ENCODE peak calls at places on chromosomes 6 and 20, in eight cellular contexts. L is tibial nerve, U is upper lobe of right lung, S is adrenal gland, V is AG04450, C is H9, F is fibroblast of lung, D is tibial artery. I is an unnamed sample.

GRCh38 chr6:4388675-4389074 is 253.3 kb upstream of the ECI2 start:
- DNase-seq in L (no peak), U (no peak), S (no peak), V (no peak), C (peak; percentile 88), F (no peak), D (no peak), I (no peak)

GRCh38 chr20:20353574-20353973 is 14.3 kb upstream of the INSM1 start:
- DNase-seq in L (no peak), U (no peak), S (no peak), V (no peak), C (no peak), F (no peak), D (no peak), I (no peak)

GRCh38 chr6:170269873-170270541 is 20.9 kb downstream of the DLL1 start:
- DNase-seq in L (no peak), U (no peak), S (no peak), V (no peak), C (no peak), F (no peak), D (no peak), I (no peak)

GRCh38 chr6:4732691-4733315 is 43.4 kb upstream of the CDYL start:
- DNase-seq in L (peak; percentile 14), U (no peak), S (peak; percentile 81), V (peak; percentile 66), C (peak; percentile 66), F (peak; percentile 85), D (peak; percentile 27), I (peak; percentile 98)

GRCh38 chr6:115896538-115897129 is 164.1 kb downstream of the FRK start:
- DNase-seq in L (no peak), U (no peak), S (no peak), V (no peak), C (no peak), F (peak; percentile 60), D (no peak), I (no peak)

GRCh38 chr6:51292659-51293058 is 474.0 kb downstream of the TFAP2B start:
- DNase-seq in L (no peak), U (no peak), S (no peak), V (no peak), C (no peak), F (no peak), D (no peak), I (peak; percentile 65)

GRCh38 chr6:55433446-55434130 is 106.3 kb downstream of the GFRAL start:
- DNase-seq in L (no peak), U (no peak), S (no peak), V (no peak), C (no peak), F (peak; percentile 89), D (no peak), I (peak; percentile 83)

GRCh38 chr6:4853782-4854511 is 77.7 kb downstream of the CDYL start:
- DNase-seq in L (no peak), U (no peak), S (peak; percentile 48), V (no peak), C (no peak), F (no peak), D (no peak), I (peak; percentile 25)

GRCh38 chr6:67683960-67684359 is 951.1 kb upstream of the ADGRB3 start:
- DNase-seq in L (no peak), U (no peak), S (no peak), V (no peak), C (no peak), F (peak; percentile 73), D (no peak), I (peak; percentile 11)

GRCh38 chr20:59646487-59646886 is 42.1 kb downstream of the PHACTR3 start:
- DNase-seq in L (no peak), U (no peak), S (no peak), V (no peak), C (no peak), F (no peak), D (no peak), I (no peak)

GRCh38 chr6:29531668-29532067 is 27.9 kb downstream of the UBD start:
- DNase-seq in L (no peak), U (no peak), S (no peak), V (no peak), C (no peak), F (no peak), D (no peak), I (no peak)

GRCh38 chr6:30149234-30149633 is 11.8 kb downstream of the TRIM10 start:
- DNase-seq in L (no peak), U (no peak), S (no peak), V (no peak), C (no peak), F (no peak), D (no peak), I (no peak)

GRCh38 chr6:156283091-156283490 is 494.1 kb upstream of the ARID1B start:
- DNase-seq in L (no peak), U (no peak), S (no peak), V (no peak), C (no peak), F (no peak), D (no peak), I (no peak)

GRCh38 chr6:4568138-4568537 is 208.1 kb upstream of the CDYL start:
- DNase-seq in L (no peak), U (no peak), S (no peak), V (no peak), C (no peak), F (no peak), D (no peak), I (no peak)

GRCh38 chr6:37175332-37176267 is 5.6 kb downstream of the PIM1 start:
- DNase-seq in L (no peak), U (no peak), S (no peak), V (no peak), C (no peak), F (no peak), D (no peak), I (no peak)

GRCh38 chr6:166555066-166555465 is 31.4 kb downstream of the RAMACL start:
- DNase-seq in L (no peak), U (no peak), S (no peak), V (no peak), C (no peak), F (no peak), D (no peak), I (no peak)
- H3K27ac ChIP-seq in L (peak overlapping the region; percentile 88), U (peak overlapping the region; percentile 19), S (no peak overlapping the region), V (no peak overlapping the region), C (no peak overlapping the region), F (peak overlapping the region; percentile 79), D (no peak overlapping the region), I (no peak overlapping the region)

DNA sequence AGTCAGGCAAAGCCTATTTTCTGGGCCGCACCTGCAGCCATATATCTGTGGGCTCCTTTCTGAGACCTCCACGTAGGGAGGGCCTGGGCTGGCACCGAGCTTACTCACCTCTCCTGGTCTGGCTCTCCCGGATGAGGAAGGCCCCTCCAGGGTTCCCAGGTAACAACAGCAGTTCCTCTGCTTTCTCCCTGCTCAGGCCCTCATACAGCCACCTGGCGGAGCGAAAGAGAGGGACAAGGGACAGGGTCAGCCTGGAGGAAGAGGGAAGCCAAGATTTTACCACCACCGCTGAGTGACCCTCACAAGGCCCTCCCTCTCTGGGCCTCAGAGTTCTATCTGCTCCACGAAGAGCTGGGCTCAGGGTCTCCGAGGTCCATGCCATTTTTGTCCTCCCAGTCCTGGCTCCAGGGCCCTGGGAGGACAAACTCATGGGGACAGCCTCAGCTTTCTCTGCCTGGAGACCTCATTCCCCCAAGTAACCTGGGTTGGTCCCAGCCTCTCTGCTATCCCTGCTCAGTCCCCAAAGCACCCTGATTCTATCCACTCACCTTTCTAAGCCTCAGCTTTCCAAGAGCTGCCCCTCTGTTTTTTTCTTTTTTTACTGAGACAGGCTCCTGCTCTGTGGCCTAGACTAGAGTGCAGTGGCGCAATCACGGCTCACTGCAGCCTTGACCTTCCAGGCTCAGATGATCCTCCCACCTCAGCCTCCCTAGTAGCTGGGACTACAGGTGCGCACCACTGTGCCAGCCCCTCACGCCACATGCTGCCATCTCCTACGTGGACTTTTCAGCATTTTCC is 13.3 kb downstream of the SLA2 start:
- DNase-seq in L (no peak), U (no peak), S (no peak), V (no peak), C (peak; percentile 86), F (no peak), D (no peak), I (no peak)
- TF ChIP-seq CTCF in L (no peak), U (no peak), S (no peak), V (no peak), C (peak; percentile 66), F (no peak), D (no peak), I (no peak)

GRCh38 chr20:36821964-36822437 is 48.4 kb upstream of the DSN1 start:
- DNase-seq in L (no peak), U (no peak), S (no peak), V (no peak), C (no peak), F (no peak), D (no peak), I (peak; percentile 38)
- H3K27me3 ChIP-seq in L (no peaks in the 10 kb centered on the region), U (no peaks in the 10 kb centered on the region), S (no peaks in the 10 kb centered on the region), V (no peaks in the 10 kb centered on the region), C (no peaks in the 10 kb centered on the region), F (no peaks in the 10 kb centered on the region), D (no peaks in the 10 kb centered on the region), I (no peaks in the 10 kb centered on the region)

GRCh38 chr6:81049425-81050042 is 702.9 kb downstream of the TENT5A start:
- DNase-seq in L (no peak), U (no peak), S (no peak), V (peak; percentile 4), C (no peak), F (peak; percentile 15), D (no peak), I (no peak)
- H3K27ac ChIP-seq in L (no peak overlapping the region), U (no peak overlapping the region), S (no peak overlapping the region), V (no peak overlapping the region), C (no peak overlapping the region), F (no peak overlapping the region), D (no peak overlapping the region), I (no peak overlapping the region)

GRCh38 chr6:25013249-25013648 is 77.5 kb upstream of the RIPOR2 start:
- DNase-seq in L (no peak), U (no peak), S (no peak), V (no peak), C (no peak), F (no peak), D (no peak), I (no peak)
- TF ChIP-seq CTCF in L (no peak), U (no peak), S (no peak), V (no peak), C (peak; percentile 65), F (no peak), D (no peak), I (no peak)

DNA sequence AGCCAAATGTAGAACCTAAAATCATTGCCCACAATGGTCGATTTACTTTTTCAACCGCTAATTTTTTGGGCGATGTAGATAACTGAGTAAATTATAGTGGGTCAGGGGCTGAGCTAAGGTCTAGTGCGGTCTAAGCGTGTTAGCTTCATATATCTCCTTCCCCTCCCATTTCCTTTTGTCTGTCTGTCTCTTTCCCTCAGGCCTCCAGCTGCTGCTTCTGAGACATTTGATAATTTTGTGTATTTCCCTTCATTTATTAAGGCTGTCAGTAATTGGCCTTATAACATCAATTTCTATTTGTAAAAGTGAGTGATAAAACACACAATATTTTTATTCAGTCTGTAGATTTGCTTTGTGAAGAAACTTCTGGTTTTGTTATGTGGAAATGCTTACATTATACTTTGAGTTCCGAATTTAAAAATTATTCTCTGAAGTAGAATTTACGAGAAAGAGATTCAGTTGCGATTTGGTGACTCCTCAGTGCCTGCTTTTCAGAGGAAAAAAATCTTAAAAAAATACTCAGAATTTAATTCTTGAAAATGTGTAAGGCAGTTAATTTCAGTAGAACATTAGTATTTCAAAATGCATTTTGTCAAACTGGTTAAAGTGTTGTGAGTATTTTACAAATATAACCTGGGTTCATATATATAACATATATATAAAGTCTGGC is 1.4 kb downstream of the TMEM170B start:
- DNase-seq in L (no peak), U (no peak), S (no peak), V (no peak), C (no peak), F (no peak), D (no peak), I (no peak)
- H3K27me3 ChIP-seq in L (no peaks in the 10 kb centered on the region), U (no peaks in the 10 kb centered on the region), S (no peaks in the 10 kb centered on the region), V (peaks cover 15% of the 10 kb centered on the region), C (no peaks in the 10 kb centered on the region), F (no peaks in the 10 kb centered on the region), D (no peaks in the 10 kb centered on the region), I (peaks cover 75% of the 10 kb centered on the region)

GRCh38 chr6:35007016-35007415 is 118.0 kb downstream of the ANKS1A start:
- DNase-seq in L (no peak), U (no peak), S (no peak), V (no peak), C (no peak), F (no peak), D (no peak), I (no peak)
- H3K27ac ChIP-seq in L (no peak overlapping the region), U (no peak overlapping the region), S (no peak overlapping the region), V (no peak overlapping the region), C (no peak overlapping the region), F (no peak overlapping the region), D (no peak overlapping the region), I (no peak overlapping the region)

I was measured in foreskin keratinocyte.